ENCODE peak calls at places on chromosome 13, in seven cellular contexts. S is body of pancreas; U is bronchial epithelial cell; E is effector memory CD4-positive, alpha-beta T cell; N is foreskin fibroblast; J is mucosa of descending colon; T is uterus. L is an unnamed sample.

GRCh38 chr13:49701481-49701880 is 10.2 kb upstream of the EBPL start:
- DNase-seq in S (no peak), U (no peak), E (no peak), N (no peak), J (no peak), T (no peak), L (no peak)

GRCh38 chr13:30870049-30870884 is 35.8 kb upstream of the MEDAG start:
- DNase-seq in S (peak; percentile 34), U (peak; percentile 48), E (no peak), N (peak; percentile 98), J (peak; percentile 75), T (peak; percentile 84), L (peak; percentile 60)

GRCh38 chr13:82058364-82058763 is 1717.4 kb upstream of the SPRY2 start:
- DNase-seq in S (no peak), U (no peak), E (no peak), N (no peak), J (no peak), T (no peak), L (no peak)

GRCh38 chr13:99275093-99275469 is 16.9 kb upstream of the GPR18 start:
- DNase-seq in S (no peak), U (peak; percentile 13), E (peak; percentile 34), N (peak; percentile 46), J (peak; percentile 57), T (no peak), L (peak; percentile 85)

GRCh38 chr13:110771194-110771593 is 57.7 kb downstream of the ING1 start:
- DNase-seq in S (no peak), U (no peak), E (no peak), N (no peak), J (no peak), T (peak; percentile 31), L (no peak)

GRCh38 chr13:42970824-42971669 is 21.0 kb downstream of the EPSTI1 start:
- DNase-seq in S (no peak), U (peak; percentile 61), E (no peak), N (peak; percentile 32), J (no peak), T (no peak), L (peak; percentile 69)

GRCh38 chr13:98576963-98577822 is at the start of gene STK24:
- DNase-seq in S (peak; percentile 72), U (no peak), E (peak; percentile 32), N (peak; percentile 71), J (peak; percentile 79), T (peak; percentile 68), L (no peak)

GRCh38 chr13:87859261-87859660 is 188.1 kb downstream of the SLITRK5 start:
- DNase-seq in S (no peak), U (no peak), E (no peak), N (no peak), J (no peak), T (no peak), L (no peak)

GRCh38 chr13:102799544-102800144 is 725 bp downstream of the BIVM start:
- DNase-seq in S (no peak), U (no peak), E (no peak), N (no peak), J (peak; percentile 61), T (no peak), L (no peak)

GRCh38 chr13:35881360-35881759 is 249.8 kb downstream of the DCLK1 start:
- DNase-seq in S (no peak), U (no peak), E (no peak), N (no peak), J (no peak), T (no peak), L (no peak)

GRCh38 chr13:27057817-27058216 is 113.8 kb downstream of the USP12 start:
- DNase-seq in S (no peak), U (no peak), E (no peak), N (no peak), J (no peak), T (no peak), L (no peak)

GRCh38 chr13:101946411-101946810 is 455.4 kb downstream of the FGF14 start:
- DNase-seq in S (no peak), U (no peak), E (no peak), N (no peak), J (no peak), T (no peak), L (no peak)

GRCh38 chr13:77389617-77389984 is 62.7 kb upstream of the MYCBP2 start:
- DNase-seq in S (no peak), U (no peak), E (no peak), N (no peak), J (no peak), T (no peak), L (no peak)

GRCh38 chr13:24502567-24503375 is 9.8 kb downstream of the PARP4 start:
- DNase-seq in S (no peak), U (peak; percentile 82), E (no peak), N (peak; percentile 68), J (peak; percentile 64), T (no peak), L (no peak)

GRCh38 chr13:32323912-32324311 is 8.6 kb downstream of the BRCA2 start:
- DNase-seq in S (no peak), U (peak; percentile 71), E (no peak), N (peak; percentile 33), J (no peak), T (no peak), L (no peak)

GRCh38 chr13:59677966-59678814 is 485.5 kb downstream of the DIAPH3 start:
- DNase-seq in S (no peak), U (peak; percentile 64), E (no peak), N (peak; percentile 9), J (no peak), T (no peak), L (peak; percentile 59)

GRCh38 chr13:94090773-94091172 is 388.7 kb downstream of the DCT start:
- DNase-seq in S (no peak), U (no peak), E (no peak), N (no peak), J (no peak), T (no peak), L (no peak)

GRCh38 chr13:60837806-60838205 is 440.8 kb downstream of the TDRD3 start:
- DNase-seq in S (no peak), U (peak; percentile 57), E (no peak), N (no peak), J (no peak), T (no peak), L (no peak)

GRCh38 chr13:43285891-43286602 is 262.7 kb downstream of the DNAJC15 start:
- DNase-seq in S (no peak), U (no peak), E (no peak), N (no peak), J (no peak), T (no peak), L (no peak)

GRCh38 chr13:39415003-39415402 is 188.0 kb downstream of the LHFPL6 start:
- DNase-seq in S (no peak), U (no peak), E (no peak), N (no peak), J (no peak), T (peak; percentile 41), L (no peak)

GRCh38 chr13:48125794-48126228 is 30.9 kb upstream of the MED4 start:
- DNase-seq in S (no peak), U (no peak), E (no peak), N (peak; percentile 5), J (no peak), T (peak; percentile 53), L (no peak)

GRCh38 chr13:113120300-113121182 is 2.1 kb upstream of the F10 start:
- DNase-seq in S (no peak), U (no peak), E (no peak), N (no peak), J (no peak), T (no peak), L (no peak)

DNA sequence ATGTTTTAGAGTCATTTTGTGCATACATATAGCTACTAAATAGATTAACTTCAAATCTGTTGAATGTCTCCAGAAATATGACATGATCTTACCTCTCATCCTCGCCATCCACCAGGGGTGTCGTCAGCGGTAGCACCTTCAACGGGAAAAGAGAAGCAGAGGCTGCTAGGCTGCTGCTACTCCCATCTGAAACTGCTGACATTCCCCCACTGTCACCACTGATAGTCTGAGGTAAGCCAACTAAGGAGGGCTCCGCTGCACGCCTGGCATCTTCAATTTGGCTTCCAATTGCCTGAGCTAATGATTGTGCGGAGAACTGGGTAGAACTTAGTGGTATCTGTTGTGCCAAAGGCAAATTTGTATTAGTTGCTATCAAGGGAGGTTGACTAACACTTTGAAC is 3.1 kb downstream of the TSC22D1 start:
- DNase-seq in S (no peak), U (no peak), E (no peak), N (no peak), J (no peak), T (no peak), L (no peak)
- H3K4me3 ChIP-seq in S (no peak overlapping the region), U (no peak overlapping the region), E (no peak overlapping the region), N (peak overlapping the region; percentile 78), J (no peak overlapping the region), T (no peak overlapping the region), L (no peak overlapping the region)

GRCh38 chr13:44373601-44374347 is at the start of gene SERP2:
- DNase-seq in S (no peak), U (no peak), E (no peak), N (no peak), J (peak; percentile 63), T (peak; percentile 56), L (no peak)
- H3K4me3 ChIP-seq in S (peak within 1 kb of the TSS; percentile 51), U (peak within 1 kb of the TSS; percentile 41), E (no peak within 1 kb of the TSS), N (peak within 1 kb of the TSS; percentile 56), J (no peak within 1 kb of the TSS), T (peak within 1 kb of the TSS; percentile 45), L (no peak within 1 kb of the TSS)

DNA sequence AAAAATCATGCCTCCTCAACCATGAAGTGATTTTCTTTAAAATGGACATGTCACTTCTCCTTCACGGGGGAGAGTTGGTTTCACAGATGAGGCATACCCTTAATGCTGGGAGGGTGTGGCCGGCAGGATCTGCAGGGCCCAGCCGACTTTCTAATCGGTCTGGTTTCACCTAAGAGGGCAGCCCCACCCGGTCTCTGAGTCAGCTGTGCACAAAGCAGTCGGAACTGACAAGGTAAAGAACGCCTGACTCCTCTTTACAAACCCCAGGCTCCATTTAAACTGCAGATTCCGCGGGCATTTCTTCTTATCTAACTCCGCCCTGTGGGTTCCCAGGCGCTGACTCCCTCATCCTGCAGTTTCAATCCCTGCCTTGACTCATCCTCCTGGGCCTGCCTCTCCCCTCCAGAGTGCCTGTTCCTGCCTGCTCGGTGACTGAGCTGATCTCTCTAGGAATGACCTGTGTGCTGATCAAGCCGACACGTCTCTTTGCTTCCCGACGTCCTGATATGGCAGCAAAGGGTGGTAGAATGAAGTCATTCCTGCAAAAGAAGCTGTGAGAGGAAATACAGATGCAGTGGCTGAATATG is 63.4 kb downstream of the EFNB2 start:
- DNase-seq in S (no peak), U (peak; percentile 100), E (no peak), N (peak; percentile 68), J (peak; percentile 62), T (peak; percentile 40), L (no peak)
- H3K4me3 ChIP-seq in S (no peak overlapping the region), U (no peak overlapping the region), E (no peak overlapping the region), N (peak overlapping the region; percentile 13), J (no peak overlapping the region), T (no peak overlapping the region), L (no peak overlapping the region)

DNA sequence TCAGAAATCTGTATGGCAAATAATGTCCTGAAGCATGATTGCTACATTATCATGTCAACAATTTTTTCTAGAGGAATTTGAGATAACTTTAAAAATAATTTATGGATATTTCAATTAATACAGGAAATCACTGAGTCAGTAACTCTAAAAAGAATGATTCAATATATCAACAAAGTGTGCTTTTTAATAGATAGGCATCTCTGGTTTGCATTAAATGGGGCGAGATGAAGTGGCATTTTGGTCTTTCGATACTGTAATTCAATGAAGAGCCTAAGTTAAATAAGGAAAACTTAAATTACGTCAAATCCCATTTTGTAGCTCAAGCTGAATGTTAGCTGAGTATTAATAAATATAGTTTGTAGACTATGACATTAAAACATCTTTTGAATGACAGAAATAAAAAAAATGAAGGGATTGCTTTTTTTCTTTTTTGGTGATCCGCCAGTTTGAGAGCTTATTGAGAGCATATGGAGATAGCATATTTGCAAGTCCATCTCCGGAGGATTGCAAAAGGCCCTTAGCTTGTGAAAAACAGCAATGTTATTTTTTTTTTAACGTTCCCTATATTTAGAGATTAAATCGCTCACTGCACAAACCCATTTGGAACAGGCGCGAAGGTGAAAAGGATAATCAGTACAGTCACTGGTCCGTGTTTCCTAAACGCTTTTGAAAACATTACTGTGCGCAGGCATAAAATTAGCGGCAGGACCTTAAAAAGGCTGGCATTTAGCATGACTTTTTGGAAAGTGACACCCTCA is 342.6 kb downstream of the DACH1 start:
- DNase-seq in S (no peak), U (no peak), E (no peak), N (no peak), J (no peak), T (no peak), L (no peak)
- H3K4me3 ChIP-seq in S (no peak overlapping the region), U (no peak overlapping the region), E (no peak overlapping the region), N (peak overlapping the region; percentile 24), J (no peak overlapping the region), T (no peak overlapping the region), L (no peak overlapping the region)